ENCODE peak calls at places on chromosomes 16 and 17, in eight cellular contexts. One of them, this sample, is unnamed.

GRCh38 chr17:37301288-37301687 is 74.5 kb upstream of the C17orf78 start:
- DNase-seq in heart right ventricle: no peak
- DNase-seq in Caco-2: no peak
- DNase-seq in osteoblast: no peak
- DNase-seq in endodermal cell: no peak
- DNase-seq in WERI-Rb-1: no peak
- DNase-seq in Calu3: no peak
- DNase-seq in hepatocyte: no peak
- DNase-seq in this sample: no peak

GRCh38 chr16:87127061-87127765 is 190.0 kb downstream of the C16orf95 start:
- DNase-seq in hepatocyte: peak; percentile 62
- DNase-seq in heart right ventricle: peak; percentile 41
- DNase-seq in osteoblast: peak; percentile 92
- DNase-seq in WERI-Rb-1: no peak
- DNase-seq in endodermal cell: no peak
- DNase-seq in Caco-2: no peak
- DNase-seq in Calu3: no peak
- DNase-seq in this sample: peak; percentile 90

GRCh38 chr17:43856141-43856540 is 9.2 kb downstream of the CD300LG start:
- DNase-seq in osteoblast: no peak
- DNase-seq in heart right ventricle: no peak
- DNase-seq in WERI-Rb-1: peak; percentile 78
- DNase-seq in Caco-2: peak; percentile 14
- DNase-seq in hepatocyte: no peak
- DNase-seq in endodermal cell: no peak
- DNase-seq in Calu3: no peak
- DNase-seq in this sample: no peak

GRCh38 chr16:50235581-50235980 is 30.8 kb upstream of the ADCY7 start:
- DNase-seq in heart right ventricle: no peak
- DNase-seq in osteoblast: peak; percentile 32
- DNase-seq in hepatocyte: no peak
- DNase-seq in WERI-Rb-1: no peak
- DNase-seq in Calu3: peak; percentile 39
- DNase-seq in Caco-2: no peak
- DNase-seq in endodermal cell: no peak
- DNase-seq in this sample: no peak

GRCh38 chr17:14815079-14815478 is 450.0 kb downstream of the PMP22 start:
- DNase-seq in Caco-2: no peak
- DNase-seq in endodermal cell: no peak
- DNase-seq in Calu3: no peak
- DNase-seq in heart right ventricle: no peak
- DNase-seq in osteoblast: no peak
- DNase-seq in hepatocyte: no peak
- DNase-seq in WERI-Rb-1: no peak
- DNase-seq in this sample: no peak

GRCh38 chr17:79038545-79039135 is 14.7 kb downstream of the C1QTNF1 start:
- DNase-seq in endodermal cell: peak; percentile 35
- DNase-seq in hepatocyte: no peak
- DNase-seq in WERI-Rb-1: no peak
- DNase-seq in Caco-2: no peak
- DNase-seq in osteoblast: peak; percentile 96
- DNase-seq in heart right ventricle: no peak
- DNase-seq in Calu3: no peak
- DNase-seq in this sample: no peak

GRCh38 chr16:12625068-12625467 is 178.6 kb downstream of the CPPED1 start:
- DNase-seq in endodermal cell: peak; percentile 69
- DNase-seq in osteoblast: no peak
- DNase-seq in heart right ventricle: no peak
- DNase-seq in WERI-Rb-1: no peak
- DNase-seq in Caco-2: no peak
- DNase-seq in hepatocyte: no peak
- DNase-seq in Calu3: no peak
- DNase-seq in this sample: no peak

GRCh38 chr17:38881600-38882191 is 11.8 kb downstream of the LASP1 start:
- DNase-seq in hepatocyte: peak; percentile 89
- DNase-seq in Caco-2: no peak
- DNase-seq in osteoblast: peak; percentile 90
- DNase-seq in WERI-Rb-1: no peak
- DNase-seq in heart right ventricle: peak; percentile 64
- DNase-seq in Calu3: peak; percentile 80
- DNase-seq in endodermal cell: peak; percentile 47
- DNase-seq in this sample: peak; percentile 93

GRCh38 chr17:50882851-50883250 is 16.7 kb upstream of the TOB1 start:
- DNase-seq in WERI-Rb-1: no peak
- DNase-seq in Calu3: no peak
- DNase-seq in osteoblast: peak; percentile 84
- DNase-seq in endodermal cell: peak; percentile 43
- DNase-seq in heart right ventricle: no peak
- DNase-seq in Caco-2: no peak
- DNase-seq in hepatocyte: no peak
- DNase-seq in this sample: peak; percentile 64

GRCh38 chr17:77685881-77686486 is 272.5 kb upstream of the TNRC6C start:
- DNase-seq in osteoblast: no peak
- DNase-seq in hepatocyte: no peak
- DNase-seq in Caco-2: no peak
- DNase-seq in endodermal cell: no peak
- DNase-seq in WERI-Rb-1: no peak
- DNase-seq in heart right ventricle: no peak
- DNase-seq in Calu3: no peak
- DNase-seq in this sample: no peak

GRCh38 chr17:16491131-16491702 is 776 bp downstream of the LRRC75A start:
- DNase-seq in Calu3: peak; percentile 13
- DNase-seq in endodermal cell: peak; percentile 84
- DNase-seq in hepatocyte: peak; percentile 58
- DNase-seq in Caco-2: no peak
- DNase-seq in WERI-Rb-1: no peak
- DNase-seq in heart right ventricle: no peak
- DNase-seq in osteoblast: peak; percentile 76
- DNase-seq in this sample: no peak

GRCh38 chr16:35391328-35391727 is 1931.9 kb downstream of the TP53TG3F start:
- DNase-seq in Caco-2: peak; percentile 58
- DNase-seq in hepatocyte: no peak
- DNase-seq in Calu3: peak; percentile 11
- DNase-seq in WERI-Rb-1: peak; percentile 64
- DNase-seq in osteoblast: no peak
- DNase-seq in endodermal cell: peak; percentile 69
- DNase-seq in heart right ventricle: peak; percentile 17
- DNase-seq in this sample: no peak

GRCh38 chr16:85028638-85029412 is 1.2 kb downstream of the KIAA0513 start:
- DNase-seq in heart right ventricle: no peak
- DNase-seq in endodermal cell: peak; percentile 66
- DNase-seq in WERI-Rb-1: no peak
- DNase-seq in Caco-2: no peak
- DNase-seq in Calu3: peak; percentile 74
- DNase-seq in osteoblast: peak; percentile 90
- DNase-seq in hepatocyte: peak; percentile 74
- DNase-seq in this sample: no peak

GRCh38 chr16:582614-583331 is 7.1 kb upstream of the RAB40C start:
- DNase-seq in hepatocyte: no peak
- DNase-seq in WERI-Rb-1: no peak
- DNase-seq in endodermal cell: peak; percentile 65
- DNase-seq in heart right ventricle: peak; percentile 68
- DNase-seq in Calu3: no peak
- DNase-seq in osteoblast: peak; percentile 86
- DNase-seq in Caco-2: no peak
- DNase-seq in this sample: no peak

GRCh38 chr16:29649560-29650494 is 13.2 kb upstream of the SPN start:
- DNase-seq in Caco-2: no peak
- DNase-seq in Calu3: no peak
- DNase-seq in osteoblast: peak; percentile 8
- DNase-seq in hepatocyte: no peak
- DNase-seq in endodermal cell: no peak
- DNase-seq in WERI-Rb-1: no peak
- DNase-seq in heart right ventricle: no peak
- DNase-seq in this sample: no peak

GRCh38 chr16:56372013-56372634 is 53.2 kb downstream of the AMFR start:
- DNase-seq in heart right ventricle: no peak
- DNase-seq in Calu3: no peak
- DNase-seq in WERI-Rb-1: no peak
- DNase-seq in endodermal cell: no peak
- DNase-seq in Caco-2: no peak
- DNase-seq in osteoblast: no peak
- DNase-seq in hepatocyte: no peak
- DNase-seq in this sample: no peak

GRCh38 chr16:51164167-51164566 is 13.1 kb upstream of the SALL1 start:
- DNase-seq in hepatocyte: no peak
- DNase-seq in heart right ventricle: no peak
- DNase-seq in WERI-Rb-1: no peak
- DNase-seq in Calu3: peak; percentile 19
- DNase-seq in Caco-2: no peak
- DNase-seq in osteoblast: no peak
- DNase-seq in endodermal cell: no peak
- DNase-seq in this sample: no peak

GRCh38 chr16:84786605-84787302 is 33.0 kb upstream of the CRISPLD2 start:
- DNase-seq in endodermal cell: no peak
- DNase-seq in WERI-Rb-1: no peak
- DNase-seq in osteoblast: no peak
- DNase-seq in heart right ventricle: no peak
- DNase-seq in Calu3: peak; percentile 48
- DNase-seq in hepatocyte: no peak
- DNase-seq in Caco-2: no peak
- DNase-seq in this sample: no peak

GRCh38 chr16:89574681-89575246 is 794 bp upstream of the CPNE7 start:
- DNase-seq in Caco-2: no peak
- DNase-seq in heart right ventricle: peak; percentile 51
- DNase-seq in hepatocyte: peak; percentile 88
- DNase-seq in osteoblast: peak; percentile 100
- DNase-seq in WERI-Rb-1: no peak
- DNase-seq in Calu3: peak; percentile 91
- DNase-seq in endodermal cell: peak; percentile 94
- DNase-seq in this sample: peak; percentile 93

GRCh38 chr17:65984299-65984698 is 207.6 kb downstream of the CEP112 start:
- DNase-seq in Calu3: no peak
- DNase-seq in osteoblast: peak; percentile 8
- DNase-seq in hepatocyte: no peak
- DNase-seq in Caco-2: no peak
- DNase-seq in WERI-Rb-1: no peak
- DNase-seq in endodermal cell: no peak
- DNase-seq in heart right ventricle: no peak
- DNase-seq in this sample: no peak

GRCh38 chr16:54957403-54957802 is 26.7 kb downstream of the IRX5 start:
- DNase-seq in heart right ventricle: no peak
- DNase-seq in WERI-Rb-1: peak; percentile 23
- DNase-seq in Caco-2: no peak
- DNase-seq in osteoblast: peak; percentile 56
- DNase-seq in endodermal cell: peak; percentile 67
- DNase-seq in hepatocyte: peak; percentile 29
- DNase-seq in Calu3: peak; percentile 81
- DNase-seq in this sample: no peak

GRCh38 chr17:34721326-34721725 is 141.9 kb downstream of the TMEM132E start:
- DNase-seq in Caco-2: no peak
- DNase-seq in osteoblast: no peak
- DNase-seq in Calu3: peak; percentile 89
- DNase-seq in heart right ventricle: no peak
- DNase-seq in WERI-Rb-1: no peak
- DNase-seq in hepatocyte: no peak
- DNase-seq in endodermal cell: peak; percentile 32
- DNase-seq in this sample: no peak

GRCh38 chr16:5175263-5175662 is 77.7 kb upstream of the EEF2KMT start:
- DNase-seq in osteoblast: no peak
- DNase-seq in heart right ventricle: no peak
- DNase-seq in endodermal cell: no peak
- DNase-seq in hepatocyte: no peak
- DNase-seq in Caco-2: no peak
- DNase-seq in WERI-Rb-1: peak; percentile 45
- DNase-seq in Calu3: no peak
- DNase-seq in this sample: no peak

GRCh38 chr16:22233050-22233405 is 26.9 kb downstream of the EEF2K start:
- DNase-seq in endodermal cell: no peak
- DNase-seq in osteoblast: no peak
- DNase-seq in Caco-2: no peak
- DNase-seq in hepatocyte: no peak
- DNase-seq in Calu3: no peak
- DNase-seq in heart right ventricle: no peak
- DNase-seq in WERI-Rb-1: no peak
- DNase-seq in this sample: no peak

GRCh38 chr17:68863091-68863652 is 92.0 kb downstream of the ABCA8 start:
- DNase-seq in WERI-Rb-1: no peak
- DNase-seq in osteoblast: no peak
- DNase-seq in Caco-2: no peak
- DNase-seq in hepatocyte: no peak
- DNase-seq in Calu3: no peak
- DNase-seq in endodermal cell: no peak
- DNase-seq in heart right ventricle: no peak
- DNase-seq in this sample: no peak

GRCh38 chr17:17077101-17077500 is 34.8 kb downstream of the MPRIP start:
- DNase-seq in osteoblast: no peak
- DNase-seq in WERI-Rb-1: no peak
- DNase-seq in endodermal cell: no peak
- DNase-seq in heart right ventricle: no peak
- DNase-seq in Caco-2: no peak
- DNase-seq in hepatocyte: no peak
- DNase-seq in Calu3: no peak
- DNase-seq in this sample: no peak

GRCh38 chr17:82239926-82240505 is 11.2 kb downstream of the SLC16A3 start:
- DNase-seq in hepatocyte: no peak
- DNase-seq in Calu3: no peak
- DNase-seq in osteoblast: peak; percentile 87
- DNase-seq in Caco-2: no peak
- DNase-seq in WERI-Rb-1: no peak
- DNase-seq in endodermal cell: peak; percentile 54
- DNase-seq in heart right ventricle: no peak
- DNase-seq in this sample: no peak

GRCh38 chr16:83418565-83418964 is 389.2 kb upstream of the HSBP1 start:
- DNase-seq in WERI-Rb-1: no peak
- DNase-seq in endodermal cell: no peak
- DNase-seq in osteoblast: no peak
- DNase-seq in heart right ventricle: no peak
- DNase-seq in Calu3: no peak
- DNase-seq in Caco-2: no peak
- DNase-seq in hepatocyte: no peak
- DNase-seq in this sample: no peak
- TF ChIP-seq CTCF in WERI-Rb-1: peak; percentile 46
- TF ChIP-seq CTCF in endodermal cell: peak; percentile 70
- TF ChIP-seq CTCF in osteoblast: peak; percentile 21
- TF ChIP-seq CTCF in heart right ventricle: no peak
- TF ChIP-seq CTCF in Calu3: no peak
- TF ChIP-seq CTCF in Caco-2: peak; percentile 34
- TF ChIP-seq CTCF in hepatocyte: no peak
- TF ChIP-seq CTCF in this sample: no peak

GRCh38 chr16:20741555-20742285 is at the start of gene THUMPD1:
- DNase-seq in Caco-2: peak; percentile 96
- DNase-seq in Calu3: peak; percentile 98
- DNase-seq in hepatocyte: peak; percentile 97
- DNase-seq in WERI-Rb-1: peak; percentile 97
- DNase-seq in endodermal cell: peak; percentile 99
- DNase-seq in osteoblast: peak; percentile 98
- DNase-seq in heart right ventricle: peak; percentile 97
- DNase-seq in this sample: peak; percentile 97
- TF ChIP-seq CTCF in Caco-2: peak; percentile 38
- TF ChIP-seq CTCF in Calu3: no peak
- TF ChIP-seq CTCF in hepatocyte: peak; percentile 6
- TF ChIP-seq CTCF in WERI-Rb-1: no peak
- TF ChIP-seq CTCF in endodermal cell: peak; percentile 30
- TF ChIP-seq CTCF in osteoblast: no peak
- TF ChIP-seq CTCF in heart right ventricle: no peak
- TF ChIP-seq CTCF in this sample: no peak

GRCh38 chr16:48128769-48129168 is 27.0 kb downstream of the ABCC12 start:
- DNase-seq in WERI-Rb-1: no peak
- DNase-seq in osteoblast: no peak
- DNase-seq in hepatocyte: no peak
- DNase-seq in Caco-2: no peak
- DNase-seq in Calu3: no peak
- DNase-seq in heart right ventricle: no peak
- DNase-seq in endodermal cell: no peak
- DNase-seq in this sample: no peak
- TF ChIP-seq CTCF in WERI-Rb-1: no peak
- TF ChIP-seq CTCF in osteoblast: no peak
- TF ChIP-seq CTCF in hepatocyte: no peak
- TF ChIP-seq CTCF in Caco-2: no peak
- TF ChIP-seq CTCF in Calu3: no peak
- TF ChIP-seq CTCF in heart right ventricle: no peak
- TF ChIP-seq CTCF in endodermal cell: no peak
- TF ChIP-seq CTCF in this sample: no peak

GRCh38 chr17:46160169-46160568 is 33.1 kb downstream of the KANSL1 start:
- DNase-seq in Calu3: no peak
- DNase-seq in hepatocyte: no peak
- DNase-seq in WERI-Rb-1: no peak
- DNase-seq in osteoblast: no peak
- DNase-seq in endodermal cell: no peak
- DNase-seq in Caco-2: no peak
- DNase-seq in heart right ventricle: no peak
- DNase-seq in this sample: no peak
- TF ChIP-seq CTCF in Calu3: no peak
- TF ChIP-seq CTCF in hepatocyte: no peak
- TF ChIP-seq CTCF in WERI-Rb-1: no peak
- TF ChIP-seq CTCF in osteoblast: no peak
- TF ChIP-seq CTCF in endodermal cell: no peak
- TF ChIP-seq CTCF in Caco-2: no peak
- TF ChIP-seq CTCF in heart right ventricle: no peak
- TF ChIP-seq CTCF in this sample: no peak